ENCODE peak calls at places on chromosomes 11 and 22, in four cellular contexts. J is stimulated activated CD8-positive, alpha-beta memory T cell treated with anti-CD3 and anti-CD28 coated beads, Interleukin-7, amount 100 ng/mL, for 48 hours; E is renal cortical epithelial cell; W is hepatocyte. S is an unnamed sample.

GRCh38 chr11:45272701-45273100 is 13.4 kb downstream of the SYT13 start:
- DNase-seq in W (no peak), J (no peak), E (no peak), S (no peak)

GRCh38 chr22:37089451-37089850 is 20.1 kb downstream of the TMPRSS6 start:
- DNase-seq in E (peak; percentile 19), W (no peak), J (no peak), S (peak; percentile 38)

GRCh38 chr11:16923987-16924386 is 90.2 kb downstream of the PLEKHA7 start:
- DNase-seq in W (peak; percentile 77), J (no peak), E (no peak), S (peak; percentile 21)

GRCh38 chr22:50621491-50621880 is 6.5 kb downstream of the ARSA start:
- DNase-seq in J (no peak), W (no peak), E (no peak), S (peak; percentile 30)

GRCh38 chr11:45385844-45386243 is 99.7 kb upstream of the SYT13 start:
- DNase-seq in E (no peak), J (no peak), W (no peak), S (no peak)

GRCh38 chr22:35589071-35589735 is 27.9 kb downstream of the MB start:
- DNase-seq in W (peak; percentile 71), E (peak; percentile 89), J (no peak), S (no peak)

GRCh38 chr11:1285876-1286275 is 23.6 kb downstream of the TOLLIP start:
- DNase-seq in E (no peak), W (no peak), J (no peak), S (no peak)

GRCh38 chr11:120141144-120142071 is 3.5 kb upstream of the TRIM29 start:
- DNase-seq in J (no peak), E (no peak), W (no peak), S (no peak)

GRCh38 chr11:124739479-124740276 is at the start of gene NRGN:
- DNase-seq in J (peak; percentile 62), W (peak; percentile 96), E (peak; percentile 69), S (peak; percentile 98)

GRCh38 chr11:103744496-103745153 is 291.8 kb upstream of the DDI1 start:
- DNase-seq in E (no peak), J (no peak), W (no peak), S (no peak)

GRCh38 chr11:267491-267994 is 10.7 kb upstream of the NLRP6 start:
- DNase-seq in E (no peak), J (no peak), W (no peak), S (no peak)

GRCh38 chr11:43575931-43576833 is 104.4 kb upstream of the HSD17B12 start:
- DNase-seq in J (no peak), W (no peak), E (no peak), S (peak; percentile 16)

GRCh38 chr22:37931893-37932389 is 21.5 kb downstream of the C22orf23 start:
- DNase-seq in J (no peak), W (no peak), E (no peak), S (no peak)

GRCh38 chr11:102138677-102139076 is 28.4 kb downstream of the YAP1 start:
- DNase-seq in W (no peak), J (no peak), E (peak; percentile 74), S (no peak)

GRCh38 chr11:28010001-28010400 is 98.0 kb downstream of the KIF18A start:
- DNase-seq in E (no peak), J (no peak), W (no peak), S (no peak)

GRCh38 chr11:10715571-10715970 is 22.0 kb upstream of the IRAG1 start:
- DNase-seq in W (no peak), J (no peak), E (no peak), S (no peak)

GRCh38 chr22:22479116-22479515 is 29.4 kb downstream of the ZNF280B start:
- DNase-seq in E (no peak), J (no peak), W (no peak), S (no peak)

GRCh38 chr11:36361901-36362391 is 65.9 kb downstream of the PRR5L start:
- DNase-seq in J (no peak), E (peak; percentile 91), W (peak; percentile 72), S (peak; percentile 65)

GRCh38 chr11:31819533-31820437 is 8.7 kb upstream of the PAX6 start:
- DNase-seq in W (no peak), J (no peak), E (no peak), S (peak; percentile 23)

GRCh38 chr11:7457211-7457610 is 28.1 kb upstream of the OLFML1 start:
- DNase-seq in E (peak; percentile 12), W (no peak), J (no peak), S (no peak)

S was measured in left kidney.